ENCODE peak calls at places on chromosomes 11 and 22, in ten cellular contexts. D is neural progenitor cell; A is left ventricle myocardium inferior; T is fibroblast of lung; M is CD4-positive, CD25-positive, alpha-beta regulatory T cell; P is stomach; I is IMR-90; R is naive thymus-derived CD4-positive, alpha-beta T cell; L is SJSA1; C is H9. V is an unnamed sample. For H3K4me1, the result is how much of the 10 kb centered on the place peaks cover.

GRCh38 chr22:48842583-48842945 is 985.1 kb downstream of the BRD1 start:
- DNase-seq in A (no peak), I (no peak), T (no peak), D (no peak), L (no peak), R (no peak), M (no peak), C (no peak), P (no peak), V (peak)

GRCh38 chr11:46119352-46120216 is 1.7 kb downstream of the PHF21A start:
- DNase-seq in I (peak), D (peak), P (peak), M (peak), R (peak), C (no peak), L (peak), T (peak), A (peak), V (peak)

GRCh38 chr11:130096823-130097222 is 27.1 kb downstream of the APLP2 start:
- DNase-seq in R (no peak), D (no peak), P (no peak), C (no peak), A (no peak), M (no peak), I (no peak), T (no peak), L (no peak), V (no peak)

GRCh38 chr11:74844072-74844471 is 95.4 kb downstream of the RNF169 start:
- DNase-seq in M (no peak), D (no peak), R (no peak), T (no peak), I (no peak), A (no peak), C (no peak), P (no peak), L (no peak), V (no peak)

GRCh38 chr11:118017631-118018315 is 31.6 kb downstream of the IL10RA start:
- DNase-seq in I (no peak), R (no peak), D (no peak), P (no peak), T (no peak), M (no peak), A (no peak), L (no peak), C (no peak), V (no peak)

GRCh38 chr11:125593113-125593761 is 585 bp downstream of the STT3A start:
- DNase-seq in L (peak), C (no peak), D (no peak), I (peak), R (no peak), M (peak), T (peak), A (no peak), P (no peak), V (no peak)

GRCh38 chr11:59243633-59244032 is 30.9 kb upstream of the MPEG1 start:
- DNase-seq in A (no peak), P (no peak), D (no peak), L (no peak), R (no peak), M (no peak), C (no peak), I (peak), T (no peak), V (no peak)

GRCh38 chr11:119038884-119039283 is 8.2 kb upstream of the SLC37A4 start:
- DNase-seq in I (no peak), P (no peak), T (no peak), A (no peak), D (no peak), M (no peak), C (no peak), R (no peak), L (no peak), V (peak)

GRCh38 chr11:112564228-112564955 is 303.7 kb upstream of the PLET1 start:
- DNase-seq in T (peak), I (peak), A (peak), D (no peak), C (no peak), M (no peak), L (peak), R (no peak), P (no peak), V (no peak)

GRCh38 chr22:27124336-27125023 is 467.1 kb downstream of the MIAT start:
- DNase-seq in T (peak), I (no peak), P (no peak), L (no peak), D (no peak), R (no peak), A (peak), M (no peak), C (no peak), V (no peak)

GRCh38 chr22:39518996-39519680 is 1.2 kb upstream of the ATF4 start:
- DNase-seq in T (peak), I (peak), R (peak), M (no peak), C (no peak), P (no peak), A (no peak), D (peak), L (no peak), V (peak)

GRCh38 chr11:117171648-117172051 is 6.9 kb upstream of the SIDT2 start:
- DNase-seq in R (no peak), M (no peak), D (peak), I (peak), T (peak), P (peak), A (no peak), C (no peak), L (no peak), V (no peak)

GRCh38 chr11:109421981-109422590 is at the start of gene C11orf87:
- DNase-seq in P (no peak), R (no peak), L (no peak), I (no peak), M (no peak), T (peak), C (peak), D (peak), A (no peak), V (no peak)

GRCh38 chr22:36037102-36037758 is 8.6 kb upstream of the RBFOX2 start:
- DNase-seq in R (no peak), D (no peak), L (no peak), C (no peak), M (no peak), P (no peak), T (no peak), A (no peak), I (no peak), V (no peak)

GRCh38 chr11:3056296-3057068 is 741 bp downstream of the CARS1 start:
- DNase-seq in I (no peak), T (no peak), P (peak), C (no peak), A (no peak), M (peak), L (no peak), R (no peak), D (peak), V (peak)

GRCh38 chr11:1870721-1871466 is 18.0 kb downstream of the LSP1 start:
- DNase-seq in C (no peak), P (no peak), L (peak), A (peak), I (no peak), R (peak), M (no peak), D (peak), T (no peak), V (peak)

GRCh38 chr11:58433638-58434203 is 5.8 kb upstream of the OR5B2 start:
- DNase-seq in C (no peak), P (no peak), T (no peak), L (no peak), A (no peak), M (no peak), D (no peak), I (no peak), R (no peak), V (no peak)

GRCh38 chr22:41334215-41334614 is 32.9 kb downstream of the ZC3H7B start:
- DNase-seq in T (no peak), R (no peak), D (no peak), A (no peak), P (no peak), L (no peak), C (no peak), M (no peak), I (no peak), V (no peak)

GRCh38 chr22:43473031-43473430 is 61.2 kb downstream of the MPPED1 start:
- DNase-seq in R (no peak), T (no peak), M (no peak), D (no peak), L (no peak), C (no peak), I (no peak), A (no peak), P (no peak), V (no peak)

GRCh38 chr22:43474161-43475101 is 62.6 kb downstream of the MPPED1 start:
- DNase-seq in I (no peak), L (no peak), C (no peak), M (no peak), P (no peak), A (no peak), T (no peak), D (no peak), R (no peak), V (no peak)

GRCh38 chr22:43471606-43472135 is 59.9 kb downstream of the MPPED1 start:
- DNase-seq in L (no peak), C (no peak), I (no peak), P (no peak), D (no peak), M (no peak), T (no peak), R (no peak), A (no peak), V (no peak)

GRCh38 chr22:43475549-43476076 is 63.8 kb downstream of the MPPED1 start:
- DNase-seq in R (no peak), D (no peak), M (no peak), T (no peak), A (no peak), C (no peak), L (no peak), P (no peak), I (no peak), V (peak)

DNA sequence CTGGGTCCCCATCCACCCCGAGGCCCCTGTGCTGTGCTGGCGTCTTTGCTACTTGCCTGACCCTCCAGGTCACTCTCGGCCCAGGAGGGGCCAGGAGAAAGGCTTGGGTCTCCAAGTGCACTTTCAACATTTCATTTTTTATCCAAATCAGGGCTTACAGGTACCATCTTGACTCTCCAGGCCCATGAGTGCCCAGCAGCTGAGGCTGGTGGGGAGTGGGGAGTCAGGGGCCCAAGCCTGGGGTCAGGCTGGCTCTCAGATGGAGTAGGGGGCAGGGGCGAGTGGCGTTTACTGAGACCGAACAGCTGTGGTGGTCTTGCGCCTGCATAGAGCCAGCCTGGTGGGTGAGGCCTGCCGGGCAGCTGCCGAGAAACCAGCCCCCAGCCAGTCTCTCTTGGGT is 61.6 kb downstream of the MPPED1 start:
- DNase-seq in D (no peak), P (no peak), C (no peak), T (no peak), I (no peak), L (no peak), M (no peak), A (no peak), R (no peak), V (peak)
- H3K27ac ChIP-seq in D (no peak), P (no peak), C (no peak), T (no peak), I (no peak), L (no peak), M (no peak), A (no peak), R (no peak), V (no peak)

DNA sequence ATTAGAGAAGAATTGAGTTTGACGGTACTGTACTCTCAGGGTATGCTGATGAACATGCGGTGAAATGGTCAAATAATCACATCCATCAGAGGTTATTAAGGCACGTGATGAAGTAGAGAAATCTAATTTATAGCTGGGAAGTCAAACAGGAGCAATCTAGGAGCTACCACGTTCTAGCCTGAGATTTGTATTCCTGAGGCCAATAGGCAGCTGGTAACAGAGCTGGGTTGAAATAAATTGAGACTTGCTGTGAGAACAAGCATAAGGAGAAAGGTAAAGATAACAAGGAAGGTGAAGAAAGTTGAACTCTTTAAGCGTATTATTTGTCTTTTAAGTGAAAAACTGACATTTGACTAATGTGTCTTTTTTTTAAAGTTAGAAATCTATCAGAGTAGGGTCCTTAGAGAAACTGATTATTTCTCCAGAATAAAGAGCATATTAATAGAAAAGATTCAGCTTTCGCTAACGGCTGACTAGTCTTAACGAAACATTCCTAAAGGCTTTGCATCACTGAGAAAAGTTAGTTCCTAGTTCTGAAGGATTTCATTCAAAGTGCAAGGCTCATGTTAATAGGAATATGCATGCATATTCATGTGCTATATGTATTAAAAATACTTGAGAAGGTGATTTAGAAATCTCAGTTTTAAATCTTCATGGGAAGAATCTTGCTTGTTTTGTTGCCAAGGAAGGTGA is 5.2 kb upstream of the WEE1 start:
- DNase-seq in D (no peak), M (no peak), T (no peak), C (no peak), P (no peak), I (peak), L (no peak), A (no peak), R (no peak), V (no peak)
- H3K4me1 ChIP-seq in D (under half), M (under half), T (under half), C (under half), P (under half), I (under half), L (half or more), A (half or more), R (under half), V (under half)

DNA sequence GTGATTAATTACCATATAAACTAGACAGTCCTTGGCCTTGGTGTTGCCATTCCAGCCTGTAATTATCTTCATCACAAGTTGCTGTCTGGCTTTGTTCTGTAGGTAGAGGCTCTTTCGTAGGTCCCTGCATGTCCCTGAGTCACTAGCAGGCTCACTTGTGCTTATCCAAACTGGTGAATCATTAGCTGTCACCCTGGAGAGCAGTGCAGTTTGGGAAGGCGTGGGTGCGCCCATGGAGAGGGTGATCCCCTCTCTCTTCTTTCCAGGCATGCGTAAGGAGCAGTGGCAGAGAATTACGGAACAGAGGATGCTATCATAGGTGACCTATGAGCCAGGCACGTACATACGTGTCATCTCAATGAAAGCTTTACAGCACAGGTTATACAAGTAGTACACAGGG is 11.0 kb upstream of the EHF start:
- DNase-seq in P (no peak), L (no peak), C (no peak), D (no peak), A (no peak), I (no peak), R (no peak), T (peak), M (no peak), V (no peak)
- H3K27ac ChIP-seq in P (no peak), L (no peak), C (no peak), D (no peak), A (no peak), I (no peak), R (no peak), T (no peak), M (no peak), V (no peak)

GRCh38 chr22:50483977-50484853 is 2.4 kb upstream of the MIOX start:
- DNase-seq in I (no peak), D (no peak), A (no peak), M (no peak), P (peak), L (no peak), T (no peak), C (no peak), R (no peak), V (peak)
- H3K4me1 ChIP-seq in I (under half), D (under half), A (under half), M (under half), P (under half), L (under half), T (under half), C (under half), R (under half), V (under half)

DNA sequence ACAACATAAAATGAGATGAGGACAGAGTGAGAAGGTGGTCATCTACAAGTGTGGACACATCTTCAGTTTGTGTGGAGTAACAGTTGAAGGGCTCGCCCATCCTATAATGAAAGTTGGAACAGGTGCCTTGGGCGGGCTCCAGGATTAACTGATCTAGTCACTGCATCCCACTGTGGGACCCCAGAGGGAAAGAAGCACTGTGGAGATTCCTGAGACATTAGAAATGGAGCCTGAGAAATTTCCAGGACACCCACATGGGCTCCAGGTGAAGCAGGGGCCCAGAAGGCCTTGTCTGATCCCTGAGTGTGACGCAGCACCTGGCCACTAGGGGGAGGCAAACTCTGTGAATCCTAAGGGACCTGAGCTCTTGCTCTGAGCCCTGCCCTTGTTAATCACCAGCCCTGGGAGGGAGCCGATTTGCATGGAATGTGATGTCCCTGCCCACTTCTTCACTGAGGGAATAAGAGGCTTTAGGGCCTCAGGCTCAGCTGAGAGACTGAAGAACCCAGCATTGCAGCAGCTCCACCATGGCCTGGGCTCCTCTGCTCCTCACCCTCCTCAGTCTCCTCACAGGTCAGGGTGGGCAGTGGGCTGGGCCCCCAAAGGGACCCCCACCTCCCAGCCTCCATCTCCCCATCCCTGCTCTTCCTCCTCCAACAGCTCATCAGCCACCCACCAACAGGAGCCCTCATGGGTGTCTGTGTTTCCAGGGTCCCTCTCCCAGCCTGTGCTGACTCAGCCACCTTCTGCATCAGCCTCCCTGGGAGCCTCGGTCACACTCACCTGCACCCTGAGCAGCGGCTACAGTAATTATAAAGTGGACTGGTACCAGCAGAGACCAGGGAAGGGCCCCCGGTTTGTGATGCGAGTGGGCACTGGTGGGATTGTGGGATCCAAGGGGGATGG is 98.4 kb downstream of the VPREB1 start:
- DNase-seq in L (no peak), A (peak), T (peak), D (peak), P (peak), I (no peak), R (peak), M (peak), C (peak), V (no peak)
- H3K27ac ChIP-seq in L (no peak), A (no peak), T (no peak), D (no peak), P (no peak), I (no peak), R (no peak), M (no peak), C (no peak), V (no peak)

DNA sequence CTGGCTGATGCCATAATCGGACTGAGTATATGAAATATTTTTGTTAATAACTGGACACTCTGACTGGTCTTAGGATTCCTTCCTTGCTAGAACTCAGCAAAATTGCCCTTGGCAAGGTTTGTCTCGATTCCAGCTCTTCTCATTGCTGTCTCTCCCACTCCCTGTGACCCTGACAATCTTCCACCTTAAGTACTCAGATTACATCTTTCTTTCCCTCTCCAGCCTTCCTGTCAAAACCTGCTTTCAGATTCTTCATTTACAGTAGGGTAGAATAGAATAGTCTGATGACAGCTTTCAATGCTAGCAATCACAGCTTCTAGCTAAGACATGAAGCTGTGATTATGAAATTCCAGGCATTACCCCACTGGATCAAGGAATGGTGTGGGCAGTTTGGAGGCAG is 39.2 kb upstream of the LMO2 start:
- DNase-seq in C (no peak), P (no peak), I (no peak), L (no peak), D (no peak), T (no peak), R (no peak), M (no peak), A (no peak), V (no peak)
- H3K4me1 ChIP-seq in C (under half), P (under half), I (under half), L (under half), D (under half), T (under half), R (under half), M (under half), A (under half), V (under half)

GRCh38 chr11:72012897-72013721 is 14.4 kb downstream of the IL18BP start:
- DNase-seq in P (peak), T (peak), R (no peak), M (no peak), A (peak), L (no peak), C (no peak), D (no peak), I (peak), V (peak)
- H3K27ac ChIP-seq in P (peak), T (peak), R (no peak), M (no peak), A (peak), L (no peak), C (no peak), D (no peak), I (no peak), V (no peak)

V was measured in aorta.